ENCODE peak calls at places on chromosome 5, in six cellular contexts. Q is IMR-90, I is neuronal stem cell, O is H9, M is mesenchymal stem cell, T is H1. U is an unnamed sample.
A peak's percentile ranks its signal among the peaks of the same experiment; 100 is the strongest.

GRCh38 chr5:37771731-37772130 is 68.1 kb downstream of the GDNF start:
- DNase-seq in Q (peak; percentile 98), I (no peak), O (no peak), M (peak; percentile 95), T (no peak), U (peak; percentile 92)

GRCh38 chr5:61200582-61201155 is 38.4 kb upstream of the SMIM15 start:
- DNase-seq in Q (peak; percentile 26), I (no peak), O (peak; percentile 34), M (no peak), T (no peak), U (no peak)

GRCh38 chr5:160486573-160486972 is 64.9 kb downstream of the PTTG1 start:
- DNase-seq in Q (no peak), I (no peak), O (no peak), M (no peak), T (no peak), U (no peak)

GRCh38 chr5:115895821-115896220 is 54.1 kb downstream of the AP3S1 start:
- DNase-seq in Q (peak; percentile 55), I (no peak), O (no peak), M (peak; percentile 26), T (no peak), U (peak; percentile 17)

GRCh38 chr5:123700624-123701023 is 188.6 kb downstream of the CSNK1G3 start:
- DNase-seq in Q (peak; percentile 96), I (no peak), O (no peak), M (peak; percentile 97), T (no peak), U (peak; percentile 76)

GRCh38 chr5:59807806-59808205 is 85.7 kb downstream of the PDE4D start:
- DNase-seq in Q (no peak), I (no peak), O (no peak), M (no peak), T (no peak), U (peak; percentile 86)

GRCh38 chr5:65816729-65817128 is 94.7 kb downstream of the NLN start:
- DNase-seq in Q (no peak), I (no peak), O (no peak), M (peak; percentile 45), T (no peak), U (no peak)

GRCh38 chr5:157592594-157592993 is 17.0 kb upstream of the ADAM19 start:
- DNase-seq in Q (no peak), I (no peak), O (no peak), M (no peak), T (no peak), U (no peak)

GRCh38 chr5:133966090-133966489 is 2.3 kb downstream of the C5orf15 start:
- DNase-seq in Q (no peak), I (no peak), O (no peak), M (no peak), T (no peak), U (no peak)

GRCh38 chr5:125597338-125597737 is 825.9 kb upstream of the GRAMD2B start:
- DNase-seq in Q (peak; percentile 74), I (no peak), O (no peak), M (peak; percentile 87), T (no peak), U (no peak)

GRCh38 chr5:125604104-125604503 is 819.1 kb upstream of the GRAMD2B start:
- DNase-seq in Q (peak; percentile 38), I (no peak), O (no peak), M (peak; percentile 44), T (no peak), U (no peak)

GRCh38 chr5:125607018-125607417 is 816.2 kb upstream of the GRAMD2B start:
- DNase-seq in Q (peak; percentile 66), I (no peak), O (no peak), M (peak; percentile 64), T (no peak), U (no peak)

GRCh38 chr5:125603321-125603720 is 819.9 kb upstream of the GRAMD2B start:
- DNase-seq in Q (peak; percentile 72), I (no peak), O (no peak), M (no peak), T (no peak), U (no peak)

GRCh38 chr5:125602184-125602583 is 821.0 kb upstream of the GRAMD2B start:
- DNase-seq in Q (no peak), I (no peak), O (no peak), M (no peak), T (no peak), U (no peak)
- H3K4ac ChIP-seq in Q (no peak overlapping the region), I (no peak overlapping the region), O (no peak overlapping the region), M (no peak overlapping the region), T (no peak overlapping the region), U (no peak overlapping the region)

GRCh38 chr5:53645078-53645477 is 84.6 kb downstream of the NDUFS4 start:
- DNase-seq in Q (no peak), I (no peak), O (no peak), M (no peak), T (no peak), U (no peak)
- H4K91ac ChIP-seq in Q (no peak overlapping the region), I (no peak overlapping the region), O (no peak overlapping the region), M (no peak overlapping the region), T (no peak overlapping the region), U (no peak overlapping the region)

DNA sequence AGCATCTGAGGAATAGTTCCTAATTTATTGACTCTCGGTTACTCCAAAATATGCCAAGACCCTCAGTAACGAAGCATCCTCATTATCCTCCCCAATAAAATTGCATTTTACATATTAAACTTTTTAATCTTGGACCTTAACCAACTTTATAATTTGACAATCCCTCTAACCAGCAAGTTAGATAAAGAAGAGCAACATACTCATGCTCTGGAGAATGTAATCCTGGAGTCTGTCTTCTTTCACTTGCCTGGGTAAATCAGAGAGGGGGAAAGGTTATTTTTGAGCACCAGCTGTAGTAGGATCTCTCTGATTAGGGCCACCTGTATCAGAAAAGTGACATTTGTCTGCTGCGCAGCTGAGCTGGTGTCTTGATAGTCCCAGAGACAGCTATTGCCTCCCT is 59.8 kb downstream of the NDFIP1 start:
- DNase-seq in Q (no peak), I (no peak), O (no peak), M (no peak), T (no peak), U (no peak)
- H3K4ac ChIP-seq in Q (no peak overlapping the region), I (no peak overlapping the region), O (no peak overlapping the region), M (no peak overlapping the region), T (no peak overlapping the region), U (no peak overlapping the region)

DNA sequence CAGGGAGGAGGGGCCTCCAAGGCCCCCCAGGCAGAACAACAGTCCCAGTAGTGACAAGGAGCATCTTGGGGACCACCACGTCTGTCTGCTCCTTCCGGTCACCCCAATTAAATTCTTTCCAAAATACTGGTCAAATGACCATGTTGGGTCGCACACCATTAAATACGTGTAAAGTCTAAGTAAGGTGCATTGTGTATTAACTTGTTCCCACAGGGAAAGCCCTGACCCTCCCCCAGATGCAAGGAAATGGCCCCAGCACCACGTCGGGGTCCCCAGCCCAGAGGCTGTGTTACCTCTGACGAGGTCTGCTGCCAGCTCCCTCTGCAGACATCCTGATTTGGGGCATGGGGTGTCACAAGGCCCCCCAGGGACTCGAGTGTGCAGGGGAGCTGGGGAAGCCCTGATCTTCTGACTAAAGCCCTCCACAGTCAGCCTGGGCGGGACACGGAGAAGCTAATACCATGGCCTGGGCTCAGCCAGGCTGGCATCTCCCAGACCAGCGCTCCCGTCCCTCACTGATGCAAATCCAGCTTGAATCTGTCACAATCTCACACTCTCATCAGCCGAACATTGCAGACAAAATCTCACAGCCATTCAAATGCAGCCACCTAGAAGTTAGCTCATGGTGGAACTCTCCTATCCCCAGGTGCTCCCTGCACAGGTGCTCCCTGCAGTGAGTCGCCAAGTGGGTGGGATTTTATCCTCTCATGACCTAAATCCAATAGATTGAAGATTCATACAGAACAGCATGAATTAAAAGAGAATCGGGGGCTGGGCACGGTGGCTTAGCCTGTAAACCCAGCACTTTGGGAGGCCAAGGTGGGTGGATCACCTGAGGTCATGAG is 13.6 kb downstream of the TERT start:
- DNase-seq in Q (no peak), I (no peak), O (no peak), M (no peak), T (no peak), U (no peak)
- H4K91ac ChIP-seq in Q (no peak overlapping the region), I (no peak overlapping the region), O (no peak overlapping the region), M (no peak overlapping the region), T (no peak overlapping the region), U (no peak overlapping the region)

DNA sequence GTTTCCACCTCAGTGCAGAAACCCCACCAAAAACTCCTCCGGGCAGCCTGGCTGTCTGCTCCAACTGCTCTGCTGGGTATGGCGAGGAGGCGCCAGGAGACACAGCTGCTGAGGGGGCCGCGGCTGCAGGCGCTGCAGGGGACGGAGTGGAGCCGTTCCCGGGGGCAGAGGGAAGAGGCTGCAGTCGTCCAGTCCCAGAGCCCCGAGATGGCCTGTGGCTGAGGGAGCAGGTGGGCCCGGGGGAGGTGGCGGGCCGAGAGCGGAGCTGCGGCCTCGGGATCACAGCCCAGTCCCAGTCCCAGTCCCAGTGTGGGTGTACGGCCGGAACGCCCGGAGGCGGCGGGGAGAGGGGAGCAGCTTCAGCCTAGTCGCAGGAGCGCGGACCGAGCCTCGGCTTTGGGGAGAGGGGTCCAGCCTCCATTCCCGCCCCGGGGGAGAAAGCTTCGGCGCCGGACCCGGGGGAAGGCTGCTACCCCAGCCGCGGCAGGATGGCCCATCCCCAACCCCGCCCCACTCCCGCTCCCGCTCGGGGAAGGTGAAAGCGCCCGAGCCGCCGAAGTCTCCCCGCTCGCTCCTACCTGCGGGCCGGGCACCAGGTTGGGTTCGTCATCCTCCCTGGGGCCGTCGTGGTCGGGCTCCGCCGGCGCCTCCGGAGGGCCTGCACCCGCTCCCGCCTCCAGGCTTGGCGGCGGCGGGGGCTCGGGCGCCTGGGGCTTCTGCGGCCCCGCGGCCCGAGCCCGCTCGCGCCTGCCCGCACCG is 513 bp downstream of the FAM193B start:
- DNase-seq in Q (no peak), I (no peak), O (peak; percentile 41), M (peak; percentile 30), T (peak; percentile 63), U (peak; percentile 43)
- H3K4ac ChIP-seq in Q (peak overlapping the region; percentile 75), I (no peak overlapping the region), O (no peak overlapping the region), M (peak overlapping the region; percentile 79), T (no peak overlapping the region), U (peak overlapping the region; percentile 25)

GRCh38 chr5:145587308-145588071 is 247.7 kb downstream of the PRELID2 start:
- DNase-seq in Q (peak; percentile 93), I (no peak), O (no peak), M (peak; percentile 79), T (no peak), U (no peak)
- H4K91ac ChIP-seq in Q (peak overlapping the region; percentile 63), I (no peak overlapping the region), O (no peak overlapping the region), M (no peak overlapping the region), T (no peak overlapping the region), U (no peak overlapping the region)

DNA sequence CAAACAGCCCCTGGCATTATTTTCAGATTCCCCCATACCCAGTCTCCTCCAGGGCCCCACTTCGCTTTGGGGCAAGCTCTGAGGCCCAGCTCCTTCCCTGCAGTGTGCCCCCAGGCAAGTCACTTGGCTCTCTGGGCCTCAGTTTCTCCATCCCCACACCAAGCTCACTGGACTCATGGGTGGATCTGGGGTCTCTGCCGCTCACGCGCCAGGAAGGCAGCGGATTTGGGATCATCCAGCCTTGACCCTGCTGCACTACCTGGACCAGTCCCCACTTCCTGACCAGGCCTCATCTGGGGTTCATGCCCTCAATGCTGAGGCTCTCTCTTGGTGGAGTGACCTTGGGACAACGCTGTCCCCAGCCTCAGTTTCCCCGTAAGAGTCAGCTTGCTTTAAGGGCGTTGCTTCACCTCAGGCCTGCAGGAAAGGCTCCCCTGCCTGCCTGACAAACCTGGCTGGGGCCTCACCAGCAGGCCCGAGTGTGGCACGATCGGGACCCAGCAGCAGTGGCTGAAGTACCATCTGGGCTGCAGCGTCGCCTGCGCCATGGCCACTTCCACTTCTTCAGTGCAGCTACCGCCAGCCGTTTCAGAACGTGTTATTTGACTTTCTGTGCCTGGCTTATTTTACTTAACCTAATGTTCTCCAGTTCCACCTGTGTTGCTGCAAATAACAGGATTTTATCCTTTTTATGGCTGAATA is 519.6 kb upstream of the SEMA6A start:
- DNase-seq in Q (no peak), I (no peak), O (no peak), M (no peak), T (no peak), U (no peak)
- H3K4ac ChIP-seq in Q (no peak overlapping the region), I (peak overlapping the region; percentile 67), O (no peak overlapping the region), M (no peak overlapping the region), T (no peak overlapping the region), U (no peak overlapping the region)

U was measured in trophoblast cell.